ENCODE peak calls at places on chromosomes 1 and 21, in six cellular contexts. One of them, this sample, is unnamed.

GRCh38 chr1:44616991-44617702 is 57.1 kb downstream of the TMEM53 start:
- DNase-seq in endothelial cell: peak; percentile 20
- DNase-seq in tibial artery: no peak
- DNase-seq in NAMALWA: no peak
- DNase-seq in CD14-positive monocyte: no peak
- DNase-seq in pulmonary artery endothelial cell: no peak
- DNase-seq in this sample: no peak

GRCh38 chr1:224616761-224617409 is 768 bp downstream of the CNIH3 start:
- DNase-seq in CD14-positive monocyte: no peak
- DNase-seq in tibial artery: no peak
- DNase-seq in NAMALWA: no peak
- DNase-seq in pulmonary artery endothelial cell: no peak
- DNase-seq in endothelial cell: peak; percentile 29
- DNase-seq in this sample: no peak

GRCh38 chr21:43283136-43283924 is 114.5 kb downstream of the CRYAA start:
- DNase-seq in tibial artery: no peak
- DNase-seq in NAMALWA: no peak
- DNase-seq in endothelial cell: no peak
- DNase-seq in pulmonary artery endothelial cell: no peak
- DNase-seq in CD14-positive monocyte: no peak
- DNase-seq in this sample: no peak

GRCh38 chr1:235708390-235708962 is 58.9 kb upstream of the GNG4 start:
- DNase-seq in tibial artery: no peak
- DNase-seq in CD14-positive monocyte: no peak
- DNase-seq in endothelial cell: no peak
- DNase-seq in NAMALWA: no peak
- DNase-seq in pulmonary artery endothelial cell: no peak
- DNase-seq in this sample: no peak

GRCh38 chr1:7770620-7770938 is 517 bp upstream of the VAMP3 start:
- DNase-seq in NAMALWA: peak; percentile 29
- DNase-seq in CD14-positive monocyte: peak; percentile 77
- DNase-seq in pulmonary artery endothelial cell: no peak
- DNase-seq in tibial artery: no peak
- DNase-seq in endothelial cell: no peak
- DNase-seq in this sample: no peak

GRCh38 chr1:70085451-70085850 is 119.9 kb downstream of the LRRC40 start:
- DNase-seq in pulmonary artery endothelial cell: no peak
- DNase-seq in tibial artery: no peak
- DNase-seq in endothelial cell: no peak
- DNase-seq in CD14-positive monocyte: no peak
- DNase-seq in NAMALWA: no peak
- DNase-seq in this sample: no peak

GRCh38 chr1:235100124-235100801 is 28.4 kb downstream of the TOMM20 start:
- DNase-seq in tibial artery: no peak
- DNase-seq in endothelial cell: no peak
- DNase-seq in pulmonary artery endothelial cell: no peak
- DNase-seq in CD14-positive monocyte: no peak
- DNase-seq in NAMALWA: peak; percentile 70
- DNase-seq in this sample: no peak

GRCh38 chr1:67372136-67372535 is 58.1 kb downstream of the SERBP1 start:
- DNase-seq in NAMALWA: no peak
- DNase-seq in CD14-positive monocyte: no peak
- DNase-seq in tibial artery: no peak
- DNase-seq in pulmonary artery endothelial cell: no peak
- DNase-seq in endothelial cell: no peak
- DNase-seq in this sample: no peak

GRCh38 chr1:219938706-219939105 is 10.3 kb upstream of the SLC30A10 start:
- DNase-seq in endothelial cell: no peak
- DNase-seq in pulmonary artery endothelial cell: no peak
- DNase-seq in NAMALWA: no peak
- DNase-seq in tibial artery: no peak
- DNase-seq in CD14-positive monocyte: no peak
- DNase-seq in this sample: no peak